ENCODE peak calls at places on chromosomes 11 and 22, in six cellular contexts. One of them, this sample, is unnamed.

GRCh38 chr11:2548596-2548995 is 103.8 kb downstream of the KCNQ1 start:
- DNase-seq in MV-4-11: no peak
- DNase-seq in fibroblast of lung: no peak
- DNase-seq in thoracic aorta: no peak
- DNase-seq in stimulated activated naive CD4-positive, alpha-beta T cell: no peak
- DNase-seq in posterior vena cava: peak
- DNase-seq in this sample: no peak

GRCh38 chr11:67015048-67015447 is 7.9 kb upstream of the SYT12 start:
- DNase-seq in MV-4-11: no peak
- DNase-seq in fibroblast of lung: no peak
- DNase-seq in thoracic aorta: no peak
- DNase-seq in stimulated activated naive CD4-positive, alpha-beta T cell: no peak
- DNase-seq in posterior vena cava: no peak
- DNase-seq in this sample: no peak

GRCh38 chr11:65353900-65354264 is 669 bp upstream of the TIGD3 start:
- DNase-seq in MV-4-11: no peak
- DNase-seq in fibroblast of lung: no peak
- DNase-seq in thoracic aorta: no peak
- DNase-seq in stimulated activated naive CD4-positive, alpha-beta T cell: no peak
- DNase-seq in posterior vena cava: no peak
- DNase-seq in this sample: peak

GRCh38 chr11:134037093-134037908 is 31.6 kb upstream of the JAM3 start:
- DNase-seq in MV-4-11: no peak
- DNase-seq in fibroblast of lung: peak
- DNase-seq in thoracic aorta: no peak
- DNase-seq in stimulated activated naive CD4-positive, alpha-beta T cell: peak
- DNase-seq in posterior vena cava: peak
- DNase-seq in this sample: peak

GRCh38 chr11:44577231-44577834 is 11.9 kb downstream of the CD82 start:
- DNase-seq in MV-4-11: no peak
- DNase-seq in fibroblast of lung: no peak
- DNase-seq in thoracic aorta: no peak
- DNase-seq in stimulated activated naive CD4-positive, alpha-beta T cell: no peak
- DNase-seq in posterior vena cava: no peak
- DNase-seq in this sample: no peak

GRCh38 chr11:57513911-57514537 is 1.5 kb downstream of the SLC43A1 start:
- DNase-seq in MV-4-11: peak
- DNase-seq in fibroblast of lung: peak
- DNase-seq in thoracic aorta: no peak
- DNase-seq in stimulated activated naive CD4-positive, alpha-beta T cell: peak
- DNase-seq in posterior vena cava: peak
- DNase-seq in this sample: peak

GRCh38 chr11:110989734-110990133 is 255.8 kb upstream of the POU2AF2 start:
- DNase-seq in MV-4-11: peak
- DNase-seq in fibroblast of lung: peak
- DNase-seq in thoracic aorta: no peak
- DNase-seq in stimulated activated naive CD4-positive, alpha-beta T cell: no peak
- DNase-seq in posterior vena cava: no peak
- DNase-seq in this sample: no peak

GRCh38 chr11:8941341-8942103 is 1.3 kb downstream of the ASCL3 start:
- DNase-seq in MV-4-11: no peak
- DNase-seq in fibroblast of lung: no peak
- DNase-seq in thoracic aorta: no peak
- DNase-seq in stimulated activated naive CD4-positive, alpha-beta T cell: no peak
- DNase-seq in posterior vena cava: no peak
- DNase-seq in this sample: no peak

GRCh38 chr22:17368727-17369552 is at the start of gene CECR2:
- DNase-seq in MV-4-11: no peak
- DNase-seq in fibroblast of lung: peak
- DNase-seq in thoracic aorta: no peak
- DNase-seq in stimulated activated naive CD4-positive, alpha-beta T cell: peak
- DNase-seq in posterior vena cava: no peak
- DNase-seq in this sample: peak

GRCh38 chr11:111977141-111978027 is 40.2 kb downstream of the DIXDC1 start:
- DNase-seq in MV-4-11: no peak
- DNase-seq in fibroblast of lung: peak
- DNase-seq in thoracic aorta: peak
- DNase-seq in stimulated activated naive CD4-positive, alpha-beta T cell: peak
- DNase-seq in posterior vena cava: peak
- DNase-seq in this sample: peak

GRCh38 chr11:33700425-33701271 is at the start of gene C11orf91:
- DNase-seq in MV-4-11: peak
- DNase-seq in fibroblast of lung: peak
- DNase-seq in thoracic aorta: peak
- DNase-seq in stimulated activated naive CD4-positive, alpha-beta T cell: peak
- DNase-seq in posterior vena cava: peak
- DNase-seq in this sample: peak

GRCh38 chr11:100329352-100329751 is 357.7 kb upstream of the ARHGAP42 start:
- DNase-seq in MV-4-11: no peak
- DNase-seq in fibroblast of lung: no peak
- DNase-seq in thoracic aorta: no peak
- DNase-seq in stimulated activated naive CD4-positive, alpha-beta T cell: no peak
- DNase-seq in posterior vena cava: no peak
- DNase-seq in this sample: no peak

GRCh38 chr11:889686-890475 is 20.7 kb downstream of the CHID1 start:
- DNase-seq in MV-4-11: no peak
- DNase-seq in fibroblast of lung: no peak
- DNase-seq in thoracic aorta: no peak
- DNase-seq in stimulated activated naive CD4-positive, alpha-beta T cell: no peak
- DNase-seq in posterior vena cava: no peak
- DNase-seq in this sample: no peak

GRCh38 chr11:90874971-90875370 is 652.1 kb upstream of the CHORDC1 start:
- DNase-seq in MV-4-11: no peak
- DNase-seq in fibroblast of lung: no peak
- DNase-seq in thoracic aorta: no peak
- DNase-seq in stimulated activated naive CD4-positive, alpha-beta T cell: no peak
- DNase-seq in posterior vena cava: no peak
- DNase-seq in this sample: no peak

GRCh38 chr11:17875908-17876307 is 136.9 kb downstream of the SERGEF start:
- DNase-seq in MV-4-11: no peak
- DNase-seq in fibroblast of lung: no peak
- DNase-seq in thoracic aorta: no peak
- DNase-seq in stimulated activated naive CD4-positive, alpha-beta T cell: no peak
- DNase-seq in posterior vena cava: no peak
- DNase-seq in this sample: no peak

GRCh38 chr22:43260818-43261217 is 73.9 kb upstream of the TTLL12 start:
- DNase-seq in MV-4-11: no peak
- DNase-seq in fibroblast of lung: no peak
- DNase-seq in thoracic aorta: no peak
- DNase-seq in stimulated activated naive CD4-positive, alpha-beta T cell: no peak
- DNase-seq in posterior vena cava: no peak
- DNase-seq in this sample: no peak

GRCh38 chr11:108958446-108959123 is 293.7 kb downstream of the DDX10 start:
- DNase-seq in MV-4-11: peak
- DNase-seq in fibroblast of lung: peak
- DNase-seq in thoracic aorta: no peak
- DNase-seq in stimulated activated naive CD4-positive, alpha-beta T cell: no peak
- DNase-seq in posterior vena cava: no peak
- DNase-seq in this sample: no peak

GRCh38 chr11:8721740-8722139 is 39.1 kb downstream of the RPL27A start:
- DNase-seq in MV-4-11: no peak
- DNase-seq in fibroblast of lung: peak
- DNase-seq in thoracic aorta: no peak
- DNase-seq in stimulated activated naive CD4-positive, alpha-beta T cell: no peak
- DNase-seq in posterior vena cava: no peak
- DNase-seq in this sample: no peak

GRCh38 chr11:66328036-66328306 is 8.3 kb downstream of the RIN1 start:
- DNase-seq in MV-4-11: no peak
- DNase-seq in fibroblast of lung: no peak
- DNase-seq in thoracic aorta: no peak
- DNase-seq in stimulated activated naive CD4-positive, alpha-beta T cell: no peak
- DNase-seq in posterior vena cava: no peak
- DNase-seq in this sample: no peak